ENCODE peak calls at places on chromosomes 5 and 9, in eight cellular contexts. P is spleen, Y is K562, B is A549, O is ovary, V is IMR-90, L is adrenal gland, Q is prostate gland. M is an unnamed sample.

GRCh38 chr5:164207646-164208045 is 702.2 kb downstream of the MAT2B start:
- DNase-seq in Y (no peak), O (no peak), Q (no peak), P (no peak), B (no peak), L (no peak), V (no peak), M (no peak)

GRCh38 chr5:146580237-146580636 is 64.2 kb upstream of the GPR151 start:
- DNase-seq in L (no peak), B (no peak), O (no peak), Y (no peak), P (no peak), V (no peak), Q (no peak), M (no peak)

GRCh38 chr9:84829997-84830696 is 160.6 kb downstream of the NTRK2 start:
- DNase-seq in Y (no peak), L (no peak), V (no peak), O (no peak), Q (no peak), B (no peak), P (no peak), M (no peak)

GRCh38 chr5:68012831-68013230 is 202.7 kb upstream of the PIK3R1 start:
- DNase-seq in P (no peak), B (no peak), Y (no peak), V (no peak), L (no peak), Q (no peak), O (no peak), M (no peak)

GRCh38 chr9:83937861-83938455 is 16.7 kb upstream of the KIF27 start:
- DNase-seq in Q (peak), O (no peak), Y (peak), P (no peak), L (no peak), B (peak), V (peak), M (peak)

GRCh38 chr9:28600226-28600625 is 1026.9 kb upstream of the C9orf72 start:
- DNase-seq in Q (no peak), Y (no peak), V (no peak), B (no peak), L (no peak), O (no peak), P (no peak), M (no peak)

GRCh38 chr5:93604119-93604963 is 21.3 kb downstream of the NR2F1 start:
- DNase-seq in Q (no peak), Y (no peak), P (peak), L (no peak), O (peak), B (no peak), V (peak), M (no peak)

GRCh38 chr5:138457532-138458275 is 7.6 kb upstream of the EGR1 start:
- DNase-seq in P (no peak), B (no peak), Q (no peak), Y (no peak), V (no peak), L (no peak), O (no peak), M (no peak)

GRCh38 chr5:55218966-55219365 is 8.1 kb downstream of the MCIDAS start:
- DNase-seq in V (no peak), Q (peak), P (no peak), L (no peak), B (no peak), Y (no peak), O (no peak), M (no peak)

GRCh38 chr5:59021837-59022514 is 439.1 kb downstream of the RAB3C start:
- DNase-seq in V (no peak), P (no peak), L (no peak), Q (no peak), Y (no peak), B (no peak), O (no peak), M (no peak)

GRCh38 chr5:115798252-115798651 is 18.2 kb downstream of the CDO1 start:
- DNase-seq in L (no peak), P (no peak), V (no peak), B (no peak), Q (no peak), O (no peak), Y (no peak), M (no peak)

GRCh38 chr9:14165376-14166035 is 148.4 kb downstream of the NFIB start:
- DNase-seq in P (no peak), L (no peak), O (no peak), Y (no peak), V (no peak), Q (no peak), B (no peak), M (no peak)

GRCh38 chr9:87787735-87788134 is 61.8 kb downstream of the CTSL start:
- DNase-seq in B (peak), O (no peak), Q (no peak), V (no peak), L (no peak), Y (peak), P (no peak), M (no peak)

GRCh38 chr9:79686381-79687130 is 114.8 kb downstream of the TLE4 start:
- DNase-seq in Q (no peak), L (peak), V (peak), Y (no peak), O (no peak), B (peak), P (no peak), M (no peak)

GRCh38 chr9:106583751-106584150 is 279.2 kb upstream of the ZNF462 start:
- DNase-seq in O (no peak), Q (peak), V (no peak), B (no peak), P (no peak), L (no peak), Y (no peak), M (no peak)

GRCh38 chr9:131307974-131308373 is 18.5 kb downstream of the PLPP7 start:
- DNase-seq in V (no peak), O (no peak), Q (no peak), L (no peak), B (no peak), P (no peak), Y (no peak), M (no peak)

GRCh38 chr5:140821375-140822280 is at the start of gene PCDHA5:
- DNase-seq in V (no peak), L (no peak), O (peak), Q (no peak), Y (no peak), B (peak), P (no peak), M (peak)

GRCh38 chr9:100322954-100323536 is 29.7 kb downstream of the TEX10 start:
- DNase-seq in P (no peak), O (no peak), B (peak), Y (peak), L (peak), Q (peak), V (peak), M (peak)

GRCh38 chr9:128825923-128826702 is 3.5 kb downstream of the SPOUT1 start:
- DNase-seq in L (no peak), V (no peak), O (no peak), Y (peak), Q (no peak), P (no peak), B (peak), M (no peak)

GRCh38 chr9:127568971-127569818 is 42.9 kb upstream of the STXBP1 start:
- DNase-seq in L (peak), O (peak), Y (peak), B (peak), Q (peak), P (peak), V (peak), M (peak)

GRCh38 chr5:115735108-115735998 is 81.1 kb downstream of the CDO1 start:
- DNase-seq in Y (no peak), O (no peak), V (no peak), L (no peak), B (no peak), Q (no peak), P (no peak), M (no peak)

DNA sequence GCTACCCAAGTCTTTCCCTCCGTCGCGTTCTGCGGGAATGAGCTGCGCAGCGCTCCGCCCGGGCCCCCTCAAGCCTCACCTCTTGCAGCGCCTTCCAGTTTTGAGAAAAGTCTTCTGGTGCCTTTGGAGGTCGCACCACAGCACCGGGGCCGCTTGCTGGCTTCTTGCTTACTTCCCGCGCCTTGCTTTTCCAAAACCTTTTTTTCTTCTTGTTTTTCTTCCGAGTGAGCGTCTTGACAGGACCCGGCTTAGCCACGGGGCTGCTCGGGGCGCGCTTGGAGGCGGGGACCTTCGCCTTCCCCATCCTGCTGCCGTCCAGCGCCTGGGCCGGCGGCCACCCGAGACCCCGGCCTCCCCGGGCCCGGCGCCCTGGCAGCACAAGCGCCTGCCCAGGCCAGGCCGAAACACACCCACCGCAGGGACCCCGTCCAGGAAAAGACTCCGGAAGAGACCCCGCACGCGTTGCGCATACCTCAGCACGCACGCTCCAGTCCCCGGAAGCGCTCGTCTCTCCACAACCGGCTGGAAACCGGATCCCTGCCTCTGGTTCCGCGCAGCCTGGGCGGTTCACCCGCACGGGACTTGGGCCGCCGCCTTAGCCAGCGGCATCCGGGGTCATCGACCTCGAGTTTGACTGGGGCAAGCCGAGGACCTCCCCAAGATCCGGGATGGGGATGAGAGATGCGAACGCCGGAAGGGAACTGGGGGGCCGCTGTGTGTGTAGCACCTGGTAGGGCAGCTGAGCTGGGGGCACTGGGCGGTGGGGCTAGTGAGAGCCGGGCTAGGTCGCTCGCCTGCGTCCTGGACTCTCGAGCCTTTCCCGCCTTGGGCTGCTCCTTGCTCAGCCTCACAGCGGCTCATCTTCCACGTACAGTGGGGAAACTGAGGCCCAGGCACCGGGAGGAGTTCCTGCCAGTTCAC is at the start of gene REXO4:
- DNase-seq in L (peak), Q (peak), O (peak), B (peak), Y (peak), V (peak), P (peak), M (peak)
- TF ChIP-seq POLR2A in L (peak), Q (peak), O (peak), B (peak), Y (peak), V (peak), P (no peak), M (peak)

DNA sequence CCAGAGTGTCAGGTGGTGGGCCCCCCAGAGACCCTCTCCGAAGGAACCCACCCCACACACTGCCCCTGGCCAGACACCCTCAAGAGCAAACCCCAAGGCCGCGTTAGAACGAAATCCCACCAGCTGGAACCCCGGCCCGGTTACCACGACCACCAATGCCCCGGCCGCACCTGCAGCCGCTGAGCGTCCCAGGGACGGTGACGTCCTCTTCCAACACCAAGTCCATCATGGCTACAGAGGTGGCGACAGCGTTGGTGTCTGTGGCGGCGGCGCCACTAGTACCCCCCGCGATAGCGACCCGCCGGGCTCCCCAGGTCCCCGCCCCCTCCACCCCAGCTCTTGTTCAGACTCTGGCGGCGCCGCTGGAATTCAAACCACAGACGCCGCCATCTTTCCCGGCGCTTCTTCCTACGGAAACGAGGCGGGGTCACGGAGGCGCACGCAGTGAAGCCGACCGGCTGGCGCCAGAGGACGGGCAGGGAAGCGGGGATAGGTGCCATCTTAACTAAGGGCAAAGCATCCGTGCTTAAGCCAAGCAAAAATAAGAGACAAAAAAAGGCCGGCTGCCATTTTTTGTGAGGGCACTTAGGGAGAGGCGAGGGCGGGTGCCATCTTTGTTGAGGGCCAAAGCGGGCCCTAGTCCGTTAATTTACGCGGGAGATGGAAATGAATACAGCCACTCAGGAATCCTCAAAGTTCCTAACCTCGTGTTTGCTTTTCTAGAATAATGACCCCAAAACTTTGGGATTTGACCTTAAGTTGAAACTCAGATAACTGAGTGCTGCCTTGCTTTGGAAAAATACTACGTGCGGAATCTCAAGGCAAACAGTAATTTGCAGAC is at the start of gene CDK5RAP2:
- DNase-seq in B (peak), Q (peak), Y (peak), O (peak), L (peak), V (peak), P (peak), M (peak)
- TF ChIP-seq POLR2A in B (no peak), Q (no peak), Y (peak), O (no peak), L (no peak), V (peak), P (no peak), M (peak)

GRCh38 chr5:14208071-14209021 is 65.2 kb downstream of the TRIO start:
- DNase-seq in V (peak), Y (no peak), O (no peak), Q (no peak), L (no peak), P (no peak), B (peak), M (no peak)
- TF ChIP-seq POLR2A in V (no peak), Y (no peak), O (no peak), Q (no peak), L (no peak), P (no peak), B (no peak), M (no peak)

GRCh38 chr5:135027699-135028615 is 6.1 kb downstream of the PITX1 start:
- DNase-seq in O (no peak), L (no peak), V (no peak), Y (peak), B (no peak), P (no peak), Q (no peak), M (no peak)
- TF ChIP-seq POLR2A in O (no peak), L (no peak), V (no peak), Y (no peak), B (no peak), P (no peak), Q (no peak), M (no peak)

DNA sequence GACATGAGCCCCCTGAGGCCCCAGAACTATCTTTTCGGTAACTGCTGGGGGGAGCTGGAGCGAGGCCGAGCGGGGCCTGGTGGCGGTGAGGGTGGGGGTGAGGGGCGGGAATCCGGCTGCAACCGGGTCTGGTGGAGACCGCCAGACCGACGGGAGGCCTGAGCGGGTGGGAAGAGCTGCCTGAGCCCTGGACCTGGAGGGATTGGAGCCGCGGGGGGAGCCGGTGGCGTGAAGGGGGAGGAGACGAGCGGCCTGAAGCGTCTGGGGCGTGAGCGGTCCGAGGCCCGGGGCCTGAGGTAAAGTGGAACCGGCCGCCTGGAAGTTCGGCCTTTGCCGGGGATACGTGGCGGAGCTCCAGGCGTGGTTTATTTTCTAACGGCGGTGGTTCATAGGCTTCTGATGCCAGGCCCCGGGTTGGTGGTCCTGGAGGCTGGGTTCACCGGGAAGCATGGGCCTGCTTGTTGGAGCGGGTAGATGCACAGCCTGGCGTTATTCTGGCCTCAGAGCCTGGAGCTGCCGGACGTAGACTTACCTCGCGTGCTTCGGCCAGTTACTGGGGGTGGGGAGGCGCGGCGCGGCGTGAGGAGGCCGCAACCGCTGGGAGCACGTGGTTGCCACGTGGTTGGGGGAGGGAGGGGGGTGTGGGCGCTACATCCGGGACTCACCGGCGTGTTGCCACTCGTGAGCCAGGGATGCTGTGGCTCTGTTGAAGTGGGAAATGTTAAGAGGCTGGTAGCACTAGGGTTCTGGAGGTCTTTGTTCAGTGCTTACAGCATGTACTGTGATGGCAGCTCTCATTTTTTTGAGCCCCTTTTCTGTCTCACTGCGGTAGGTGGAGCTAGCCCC is 544 bp downstream of the NPM1 start:
- DNase-seq in V (peak), O (peak), B (peak), Y (peak), Q (peak), P (peak), L (peak), M (peak)
- TF ChIP-seq POLR2A in V (peak), O (no peak), B (no peak), Y (no peak), Q (no peak), P (no peak), L (no peak), M (no peak)

GRCh38 chr5:56909294-56910122 is at the start of gene SETD9:
- DNase-seq in Y (peak), P (peak), Q (peak), O (peak), L (peak), V (peak), B (peak), M (peak)
- TF ChIP-seq POLR2A in Y (peak), P (peak), Q (peak), O (peak), L (peak), V (peak), B (peak), M (peak)

GRCh38 chr9:92657296-92658094 is 12.4 kb downstream of the IPPK start:
- DNase-seq in Q (no peak), P (peak), O (peak), V (no peak), L (no peak), Y (no peak), B (no peak), M (no peak)
- TF ChIP-seq POLR2A in Q (no peak), P (no peak), O (no peak), V (no peak), L (no peak), Y (no peak), B (no peak), M (no peak)

GRCh38 chr5:134226441-134227192 is 744 bp upstream of the PPP2CA start:
- DNase-seq in L (no peak), B (peak), Y (no peak), Q (no peak), O (no peak), V (peak), P (peak), M (no peak)
- TF ChIP-seq POLR2A in L (peak), B (peak), Y (peak), Q (peak), O (no peak), V (no peak), P (peak), M (peak)

GRCh38 chr9:135951889-135952663 is 9.1 kb downstream of the UBAC1 start:
- DNase-seq in V (peak), O (no peak), Q (peak), Y (peak), L (no peak), P (no peak), B (no peak), M (peak)
- TF ChIP-seq POLR2A in V (no peak), O (no peak), Q (no peak), Y (peak), L (no peak), P (no peak), B (no peak), M (peak)

GRCh38 chr5:105812356-105812755 is 1858.4 kb downstream of the EFNA5 start:
- DNase-seq in L (no peak), Q (no peak), O (no peak), B (no peak), Y (no peak), P (no peak), V (peak), M (no peak)

GRCh38 chr5:105807951-105808350 is 1862.8 kb downstream of the EFNA5 start:
- DNase-seq in P (no peak), Y (no peak), B (no peak), L (no peak), Q (no peak), O (no peak), V (no peak), M (no peak)

GRCh38 chr5:105807251-105807650 is 1863.5 kb downstream of the EFNA5 start:
- DNase-seq in P (no peak), Q (no peak), Y (no peak), L (no peak), B (no peak), V (no peak), O (no peak), M (no peak)

DNA sequence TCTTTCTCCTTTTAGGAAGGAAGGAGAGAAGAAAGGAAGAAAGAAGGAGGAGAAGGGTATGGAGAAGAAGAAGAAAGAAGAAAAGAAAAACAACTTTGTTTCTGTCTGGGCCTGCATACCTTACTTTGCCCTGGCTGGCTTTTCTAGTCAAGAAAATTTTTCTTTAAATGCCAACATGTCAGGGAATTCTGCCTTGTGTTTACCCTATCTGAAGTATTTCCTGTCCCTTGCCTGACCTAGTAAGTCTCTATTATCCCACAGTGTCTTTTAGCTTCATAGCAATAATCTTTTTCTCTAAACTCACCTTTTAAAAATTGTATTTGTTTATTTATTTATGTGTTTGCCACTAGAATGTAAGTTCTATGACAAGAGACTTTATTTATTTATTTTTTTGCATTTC is 1864.1 kb downstream of the EFNA5 start:
- DNase-seq in V (no peak), Y (no peak), Q (no peak), P (no peak), O (no peak), L (no peak), B (no peak), M (no peak)
- TF ChIP-seq POLR2A in V (no peak), Y (no peak), Q (no peak), P (no peak), O (no peak), L (no peak), B (no peak), M (no peak)